ENCODE peak calls at places on chromosomes 2 and 18, in nine cellular contexts. One of them, this sample, is unnamed.

GRCh38 chr2:231219289-231219688 is 20.9 kb downstream of the ARMC9 start:
- DNase-seq in mesenchymal stem cell: no peak
- DNase-seq in A549: no peak
- DNase-seq in choroid plexus epithelial cell: no peak
- DNase-seq in spleen: no peak
- DNase-seq in OCI-LY7: no peak
- DNase-seq in brain microvascular endothelial cell: no peak
- DNase-seq in IMR-90: no peak
- DNase-seq in GM23248: no peak
- DNase-seq in this sample: no peak

GRCh38 chr2:44553456-44553855 is 191.7 kb downstream of the CAMKMT start:
- DNase-seq in mesenchymal stem cell: peak; percentile 41
- DNase-seq in A549: no peak
- DNase-seq in choroid plexus epithelial cell: peak; percentile 76
- DNase-seq in spleen: no peak
- DNase-seq in OCI-LY7: no peak
- DNase-seq in brain microvascular endothelial cell: peak; percentile 70
- DNase-seq in IMR-90: peak; percentile 15
- DNase-seq in GM23248: peak; percentile 84
- DNase-seq in this sample: peak; percentile 60

GRCh38 chr18:50307738-50308470 is 20.4 kb upstream of the CXXC1 start:
- DNase-seq in mesenchymal stem cell: peak; percentile 59
- DNase-seq in A549: peak; percentile 88
- DNase-seq in choroid plexus epithelial cell: peak; percentile 96
- DNase-seq in spleen: peak; percentile 96
- DNase-seq in OCI-LY7: peak; percentile 96
- DNase-seq in brain microvascular endothelial cell: peak; percentile 93
- DNase-seq in IMR-90: peak; percentile 85
- DNase-seq in GM23248: peak; percentile 96
- DNase-seq in this sample: peak; percentile 67

GRCh38 chr2:236577481-236578410 is 8.1 kb downstream of the ACKR3 start:
- DNase-seq in mesenchymal stem cell: no peak
- DNase-seq in A549: no peak
- DNase-seq in choroid plexus epithelial cell: no peak
- DNase-seq in spleen: no peak
- DNase-seq in OCI-LY7: no peak
- DNase-seq in brain microvascular endothelial cell: no peak
- DNase-seq in IMR-90: no peak
- DNase-seq in GM23248: no peak
- DNase-seq in this sample: no peak

GRCh38 chr2:41441958-41442357 is 605.9 kb upstream of the PKDCC start:
- DNase-seq in mesenchymal stem cell: no peak
- DNase-seq in A549: no peak
- DNase-seq in choroid plexus epithelial cell: no peak
- DNase-seq in spleen: no peak
- DNase-seq in OCI-LY7: no peak
- DNase-seq in brain microvascular endothelial cell: no peak
- DNase-seq in IMR-90: no peak
- DNase-seq in GM23248: no peak
- DNase-seq in this sample: no peak

GRCh38 chr2:19038096-19039015 is 320.1 kb downstream of the OSR1 start:
- DNase-seq in mesenchymal stem cell: peak; percentile 78
- DNase-seq in A549: no peak
- DNase-seq in choroid plexus epithelial cell: peak; percentile 66
- DNase-seq in spleen: no peak
- DNase-seq in OCI-LY7: no peak
- DNase-seq in brain microvascular endothelial cell: peak; percentile 65
- DNase-seq in IMR-90: peak; percentile 83
- DNase-seq in GM23248: peak; percentile 88
- DNase-seq in this sample: peak; percentile 72

GRCh38 chr2:219448776-219449476 is 14.3 kb downstream of the SPEG start:
- DNase-seq in mesenchymal stem cell: no peak
- DNase-seq in A549: no peak
- DNase-seq in choroid plexus epithelial cell: no peak
- DNase-seq in spleen: no peak
- DNase-seq in OCI-LY7: no peak
- DNase-seq in brain microvascular endothelial cell: no peak
- DNase-seq in IMR-90: no peak
- DNase-seq in GM23248: no peak
- DNase-seq in this sample: no peak

GRCh38 chr2:236687296-236687955 is 117.8 kb downstream of the ACKR3 start:
- DNase-seq in mesenchymal stem cell: no peak
- DNase-seq in A549: no peak
- DNase-seq in choroid plexus epithelial cell: no peak
- DNase-seq in spleen: peak; percentile 61
- DNase-seq in OCI-LY7: no peak
- DNase-seq in brain microvascular endothelial cell: no peak
- DNase-seq in IMR-90: no peak
- DNase-seq in GM23248: peak; percentile 12
- DNase-seq in this sample: no peak

GRCh38 chr2:78778756-78779510 is 246.6 kb upstream of the REG3G start:
- DNase-seq in mesenchymal stem cell: no peak
- DNase-seq in A549: no peak
- DNase-seq in choroid plexus epithelial cell: no peak
- DNase-seq in spleen: peak; percentile 80
- DNase-seq in OCI-LY7: no peak
- DNase-seq in brain microvascular endothelial cell: no peak
- DNase-seq in IMR-90: no peak
- DNase-seq in GM23248: no peak
- DNase-seq in this sample: no peak

DNA sequence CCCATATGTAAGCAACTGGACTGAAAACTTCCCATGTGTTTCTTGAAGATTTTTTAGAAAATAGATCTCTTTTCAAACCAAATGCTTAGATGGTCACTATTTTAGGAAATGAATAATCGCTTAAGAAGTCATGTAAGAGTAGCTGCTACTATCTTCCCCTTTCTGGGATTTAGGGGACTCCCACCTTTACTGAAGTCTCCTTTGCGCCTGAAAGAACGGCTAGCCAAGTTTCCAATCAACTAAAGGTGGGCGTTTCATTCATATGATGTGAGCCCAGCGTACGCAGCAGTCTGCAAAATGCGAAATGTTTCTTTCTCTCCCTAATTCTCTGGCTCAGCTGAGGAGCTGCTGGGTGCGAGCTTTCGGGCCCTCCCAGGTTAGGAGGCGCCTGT is 1.1 kb downstream of the DIPK1C start:
- DNase-seq in mesenchymal stem cell: no peak
- DNase-seq in A549: no peak
- DNase-seq in choroid plexus epithelial cell: no peak
- DNase-seq in spleen: no peak
- DNase-seq in OCI-LY7: no peak
- DNase-seq in brain microvascular endothelial cell: no peak
- DNase-seq in IMR-90: no peak
- DNase-seq in GM23248: no peak
- DNase-seq in this sample: no peak
- H3K4me3 ChIP-seq in mesenchymal stem cell: no peak overlapping the region
- H3K4me3 ChIP-seq in A549: no peak overlapping the region
- H3K4me3 ChIP-seq in choroid plexus epithelial cell: no peak overlapping the region
- H3K4me3 ChIP-seq in spleen: peak overlapping the region; percentile 35
- H3K4me3 ChIP-seq in OCI-LY7: no peak overlapping the region
- H3K4me3 ChIP-seq in brain microvascular endothelial cell: no peak overlapping the region
- H3K4me3 ChIP-seq in IMR-90: no peak overlapping the region
- H3K4me3 ChIP-seq in GM23248: no peak overlapping the region
- H3K4me3 ChIP-seq in this sample: no peak overlapping the region

GRCh38 chr2:38605298-38605830 is 2.6 kb upstream of the HNRNPLL start:
- DNase-seq in mesenchymal stem cell: no peak
- DNase-seq in A549: no peak
- DNase-seq in choroid plexus epithelial cell: no peak
- DNase-seq in spleen: no peak
- DNase-seq in OCI-LY7: peak; percentile 48
- DNase-seq in brain microvascular endothelial cell: no peak
- DNase-seq in IMR-90: no peak
- DNase-seq in GM23248: no peak
- DNase-seq in this sample: no peak
- H3K4me3 ChIP-seq in mesenchymal stem cell: no peak overlapping the region
- H3K4me3 ChIP-seq in A549: no peak overlapping the region
- H3K4me3 ChIP-seq in choroid plexus epithelial cell: no peak overlapping the region
- H3K4me3 ChIP-seq in spleen: no peak overlapping the region
- H3K4me3 ChIP-seq in OCI-LY7: peak overlapping the region; percentile 2
- H3K4me3 ChIP-seq in brain microvascular endothelial cell: no peak overlapping the region
- H3K4me3 ChIP-seq in IMR-90: no peak overlapping the region
- H3K4me3 ChIP-seq in GM23248: no peak overlapping the region
- H3K4me3 ChIP-seq in this sample: no peak overlapping the region

GRCh38 chr2:26692814-26693286 is 328 bp downstream of the KCNK3 start:
- DNase-seq in mesenchymal stem cell: peak; percentile 45
- DNase-seq in A549: peak; percentile 25
- DNase-seq in choroid plexus epithelial cell: peak; percentile 26
- DNase-seq in spleen: no peak
- DNase-seq in OCI-LY7: no peak
- DNase-seq in brain microvascular endothelial cell: no peak
- DNase-seq in IMR-90: peak; percentile 33
- DNase-seq in GM23248: peak; percentile 61
- DNase-seq in this sample: no peak
- H3K4me3 ChIP-seq in mesenchymal stem cell: peak overlapping the region; percentile 24
- H3K4me3 ChIP-seq in A549: peak overlapping the region; percentile 36
- H3K4me3 ChIP-seq in choroid plexus epithelial cell: no peak overlapping the region
- H3K4me3 ChIP-seq in spleen: peak overlapping the region; percentile 41
- H3K4me3 ChIP-seq in OCI-LY7: no peak overlapping the region
- H3K4me3 ChIP-seq in brain microvascular endothelial cell: peak overlapping the region; percentile 20
- H3K4me3 ChIP-seq in IMR-90: peak overlapping the region; percentile 28
- H3K4me3 ChIP-seq in GM23248: peak overlapping the region; percentile 47
- H3K4me3 ChIP-seq in this sample: peak overlapping the region; percentile 35

DNA sequence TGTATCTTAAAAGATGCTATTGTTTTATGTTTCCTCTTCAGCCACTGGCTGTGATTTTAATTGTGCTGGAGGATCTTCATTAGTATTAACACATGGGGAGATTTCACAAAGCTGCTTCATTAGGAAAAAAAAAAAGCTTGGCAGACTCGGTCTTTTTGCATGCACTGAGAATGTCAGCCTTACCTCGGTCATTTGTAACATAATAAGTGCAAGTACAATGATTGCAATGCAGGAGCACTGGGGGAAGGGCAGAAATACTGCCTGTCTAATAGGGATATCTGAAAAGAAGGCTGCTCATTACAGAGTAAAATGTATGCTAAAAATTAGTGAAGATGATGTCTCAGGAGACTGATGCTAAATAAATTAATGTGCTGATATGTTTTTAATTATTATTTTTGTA is 1.3 kb upstream of the BAZ2B start:
- DNase-seq in mesenchymal stem cell: peak; percentile 31
- DNase-seq in A549: peak; percentile 21
- DNase-seq in choroid plexus epithelial cell: peak; percentile 52
- DNase-seq in spleen: no peak
- DNase-seq in OCI-LY7: no peak
- DNase-seq in brain microvascular endothelial cell: no peak
- DNase-seq in IMR-90: peak; percentile 31
- DNase-seq in GM23248: peak; percentile 42
- DNase-seq in this sample: no peak
- H3K4me3 ChIP-seq in mesenchymal stem cell: no peak overlapping the region
- H3K4me3 ChIP-seq in A549: peak overlapping the region; percentile 67
- H3K4me3 ChIP-seq in choroid plexus epithelial cell: peak overlapping the region; percentile 80
- H3K4me3 ChIP-seq in spleen: no peak overlapping the region
- H3K4me3 ChIP-seq in OCI-LY7: no peak overlapping the region
- H3K4me3 ChIP-seq in brain microvascular endothelial cell: no peak overlapping the region
- H3K4me3 ChIP-seq in IMR-90: no peak overlapping the region
- H3K4me3 ChIP-seq in GM23248: peak overlapping the region; percentile 91
- H3K4me3 ChIP-seq in this sample: no peak overlapping the region

GRCh38 chr2:42792087-42792582 is 248 bp downstream of the HAAO start:
- DNase-seq in mesenchymal stem cell: no peak
- DNase-seq in A549: no peak
- DNase-seq in choroid plexus epithelial cell: no peak
- DNase-seq in spleen: no peak
- DNase-seq in OCI-LY7: no peak
- DNase-seq in brain microvascular endothelial cell: no peak
- DNase-seq in IMR-90: no peak
- DNase-seq in GM23248: peak; percentile 48
- DNase-seq in this sample: no peak

GRCh38 chr2:42793314-42794270 is 1.2 kb upstream of the HAAO start:
- DNase-seq in mesenchymal stem cell: peak; percentile 46
- DNase-seq in A549: no peak
- DNase-seq in choroid plexus epithelial cell: no peak
- DNase-seq in spleen: no peak
- DNase-seq in OCI-LY7: no peak
- DNase-seq in brain microvascular endothelial cell: peak; percentile 2
- DNase-seq in IMR-90: no peak
- DNase-seq in GM23248: peak; percentile 35
- DNase-seq in this sample: no peak

GRCh38 chr2:42789751-42790150 is 2.6 kb downstream of the HAAO start:
- DNase-seq in mesenchymal stem cell: no peak
- DNase-seq in A549: no peak
- DNase-seq in choroid plexus epithelial cell: no peak
- DNase-seq in spleen: no peak
- DNase-seq in OCI-LY7: no peak
- DNase-seq in brain microvascular endothelial cell: no peak
- DNase-seq in IMR-90: no peak
- DNase-seq in GM23248: no peak
- DNase-seq in this sample: no peak

GRCh38 chr2:42792583-42793313 is at the start of gene HAAO:
- DNase-seq in mesenchymal stem cell: peak; percentile 52
- DNase-seq in A549: no peak
- DNase-seq in choroid plexus epithelial cell: no peak
- DNase-seq in spleen: peak; percentile 86
- DNase-seq in OCI-LY7: no peak
- DNase-seq in brain microvascular endothelial cell: no peak
- DNase-seq in IMR-90: no peak
- DNase-seq in GM23248: peak; percentile 18
- DNase-seq in this sample: no peak

GRCh38 chr2:42791606-42792005 is 777 bp downstream of the HAAO start:
- DNase-seq in mesenchymal stem cell: no peak
- DNase-seq in A549: no peak
- DNase-seq in choroid plexus epithelial cell: no peak
- DNase-seq in spleen: no peak
- DNase-seq in OCI-LY7: no peak
- DNase-seq in brain microvascular endothelial cell: no peak
- DNase-seq in IMR-90: no peak
- DNase-seq in GM23248: no peak
- DNase-seq in this sample: no peak
- H3K4me3 ChIP-seq in mesenchymal stem cell: no peak overlapping the region
- H3K4me3 ChIP-seq in A549: no peak overlapping the region
- H3K4me3 ChIP-seq in choroid plexus epithelial cell: no peak overlapping the region
- H3K4me3 ChIP-seq in spleen: peak overlapping the region; percentile 63
- H3K4me3 ChIP-seq in OCI-LY7: no peak overlapping the region
- H3K4me3 ChIP-seq in brain microvascular endothelial cell: no peak overlapping the region
- H3K4me3 ChIP-seq in IMR-90: no peak overlapping the region
- H3K4me3 ChIP-seq in GM23248: no peak overlapping the region
- H3K4me3 ChIP-seq in this sample: no peak overlapping the region

GRCh38 chr18:10216809-10217208 is 237.6 kb upstream of the APCDD1 start:
- DNase-seq in mesenchymal stem cell: no peak
- DNase-seq in A549: no peak
- DNase-seq in choroid plexus epithelial cell: no peak
- DNase-seq in spleen: no peak
- DNase-seq in OCI-LY7: no peak
- DNase-seq in brain microvascular endothelial cell: no peak
- DNase-seq in IMR-90: no peak
- DNase-seq in GM23248: no peak
- DNase-seq in this sample: no peak
- H3K4me3 ChIP-seq in mesenchymal stem cell: no peak overlapping the region
- H3K4me3 ChIP-seq in A549: no peak overlapping the region
- H3K4me3 ChIP-seq in choroid plexus epithelial cell: no peak overlapping the region
- H3K4me3 ChIP-seq in spleen: no peak overlapping the region
- H3K4me3 ChIP-seq in OCI-LY7: no peak overlapping the region
- H3K4me3 ChIP-seq in brain microvascular endothelial cell: no peak overlapping the region
- H3K4me3 ChIP-seq in IMR-90: no peak overlapping the region
- H3K4me3 ChIP-seq in GM23248: no peak overlapping the region
- H3K4me3 ChIP-seq in this sample: no peak overlapping the region

This sample was measured in skeletal muscle cell.